ENCODE peak calls at places on chromosome 11, in ten cellular contexts. Q is activated effector memory CD4-positive, alpha-beta T cell treated with anti-CD3 and anti-CD28 coated beads, Interleukin-2, amount 50 U/mL, for 16 hours; R is A172; U is GM20000; S is HTR-8/SVneo; K is AG08395; G is stimulated activated CD4-positive, alpha-beta T cell treated with anti-CD3 and anti-CD28 coated beads, Interleukin-12 subunit alpha, Interleukin-12 subunit beta, amount 100 ng/mL, for 4 hours; N is stimulated activated naive B cell treated with anti-CD40 and anti-IgM and Interleukin-4, amounts not matched to agents 10 μg/mL and 1 μg/mL and 100 μg/mL, for 72 hours; M is EL; X is iPS-NIHi11. T is an unnamed sample.

GRCh38 chr11:61782841-61783240 is 9.6 kb downstream of the TMEM258 start:
- DNase-seq in Q (no peak), R (no peak), U (no peak), S (no peak), K (no peak), G (no peak), N (no peak), M (no peak), X (no peak), T (no peak)

GRCh38 chr11:94067010-94067409 is 45.9 kb downstream of the HEPHL1 start:
- DNase-seq in Q (no peak), R (no peak), U (no peak), S (no peak), K (no peak), G (no peak), N (no peak), M (no peak), X (no peak), T (no peak)

GRCh38 chr11:67354314-67355022 is 1.1 kb upstream of the POLD4 start:
- DNase-seq in Q (no peak), R (peak), U (peak), S (peak), K (peak), G (no peak), N (no peak), M (peak), X (no peak), T (no peak)

GRCh38 chr11:102552447-102553200 is 22.1 kb upstream of the MMP7 start:
- DNase-seq in Q (no peak), R (peak), U (no peak), S (peak), K (no peak), G (no peak), N (no peak), M (peak), X (no peak), T (no peak)

GRCh38 chr11:45264839-45265515 is 21.2 kb downstream of the SYT13 start:
- DNase-seq in Q (no peak), R (peak), U (no peak), S (peak), K (peak), G (no peak), N (no peak), M (peak), X (no peak), T (no peak)

GRCh38 chr11:44564198-44564597 is 1.3 kb upstream of the CD82 start:
- DNase-seq in Q (no peak), R (no peak), U (no peak), S (no peak), K (no peak), G (no peak), N (no peak), M (no peak), X (no peak), T (no peak)

GRCh38 chr11:79342686-79343085 is 98.1 kb downstream of the TENM4 start:
- DNase-seq in Q (no peak), R (no peak), U (no peak), S (no peak), K (no peak), G (no peak), N (no peak), M (no peak), X (no peak), T (no peak)

GRCh38 chr11:100396281-100396680 is 290.8 kb upstream of the ARHGAP42 start:
- DNase-seq in Q (no peak), R (no peak), U (no peak), S (no peak), K (no peak), G (no peak), N (no peak), M (no peak), X (no peak), T (no peak)

GRCh38 chr11:35632301-35632700 is 14.0 kb downstream of the FJX1 start:
- DNase-seq in Q (no peak), R (peak), U (no peak), S (no peak), K (peak), G (no peak), N (no peak), M (peak), X (no peak), T (no peak)

GRCh38 chr11:125293596-125293995 is 129.0 kb downstream of the PKNOX2 start:
- DNase-seq in Q (no peak), R (no peak), U (no peak), S (no peak), K (no peak), G (no peak), N (no peak), M (no peak), X (no peak), T (no peak)

GRCh38 chr11:28153586-28153985 is 45.4 kb downstream of the METTL15 start:
- DNase-seq in Q (no peak), R (no peak), U (no peak), S (no peak), K (no peak), G (no peak), N (no peak), M (peak), X (no peak), T (no peak)

GRCh38 chr11:78336877-78337553 is 80.6 kb downstream of the GAB2 start:
- DNase-seq in Q (no peak), R (peak), U (no peak), S (no peak), K (no peak), G (no peak), N (no peak), M (no peak), X (no peak), T (no peak)

GRCh38 chr11:92190535-92191206 is 33.9 kb upstream of the FAT3 start:
- DNase-seq in Q (no peak), R (no peak), U (no peak), S (no peak), K (no peak), G (no peak), N (no peak), M (no peak), X (no peak), T (no peak)

GRCh38 chr11:33965032-33965431 is 73.2 kb upstream of the LMO2 start:
- DNase-seq in Q (no peak), R (no peak), U (no peak), S (no peak), K (no peak), G (no peak), N (no peak), M (no peak), X (no peak), T (no peak)

GRCh38 chr11:76713499-76713898 is 43.0 kb upstream of the LRRC32 start:
- DNase-seq in Q (no peak), R (no peak), U (no peak), S (no peak), K (no peak), G (no peak), N (no peak), M (no peak), X (no peak), T (no peak)

GRCh38 chr11:134949716-134950115 is 537.7 kb upstream of the B3GAT1 start:
- DNase-seq in Q (no peak), R (no peak), U (no peak), S (no peak), K (peak), G (no peak), N (no peak), M (no peak), X (no peak), T (no peak)

GRCh38 chr11:113877673-113878060 is 2.3 kb upstream of the USP28 start:
- DNase-seq in Q (no peak), R (no peak), U (no peak), S (no peak), K (no peak), G (no peak), N (no peak), M (no peak), X (no peak), T (no peak)

GRCh38 chr11:115892016-115892415 is 387.8 kb upstream of the CADM1 start:
- DNase-seq in Q (no peak), R (peak), U (no peak), S (no peak), K (no peak), G (no peak), N (no peak), M (no peak), X (no peak), T (no peak)

GRCh38 chr11:105100206-105100605 is 39.4 kb downstream of the CARD18 start:
- DNase-seq in Q (peak), R (peak), U (no peak), S (no peak), K (no peak), G (no peak), N (no peak), M (no peak), X (no peak), T (no peak)

GRCh38 chr11:63609536-63609935 is 4.7 kb downstream of the PLAAT3 start:
- DNase-seq in Q (no peak), R (no peak), U (no peak), S (no peak), K (no peak), G (no peak), N (no peak), M (no peak), X (no peak), T (no peak)

GRCh38 chr11:107702109-107702660 is 9.7 kb downstream of the SLN start:
- DNase-seq in Q (no peak), R (no peak), U (no peak), S (no peak), K (no peak), G (no peak), N (no peak), M (no peak), X (no peak), T (no peak)

GRCh38 chr11:66159585-66159984 is 89.5 kb downstream of the PACS1 start:
- DNase-seq in Q (no peak), R (no peak), U (no peak), S (no peak), K (no peak), G (no peak), N (no peak), M (no peak), X (no peak), T (no peak)

GRCh38 chr11:44471603-44472002 is 93.9 kb upstream of the CD82 start:
- DNase-seq in Q (no peak), R (no peak), U (no peak), S (no peak), K (no peak), G (no peak), N (no peak), M (no peak), X (no peak), T (no peak)

GRCh38 chr11:108973402-108974119 is 308.7 kb downstream of the DDX10 start:
- DNase-seq in Q (no peak), R (peak), U (no peak), S (peak), K (peak), G (no peak), N (no peak), M (peak), X (no peak), T (no peak)

GRCh38 chr11:82683029-82683428 is 50.6 kb downstream of the FAM181B start:
- DNase-seq in Q (no peak), R (peak), U (no peak), S (no peak), K (no peak), G (no peak), N (no peak), M (no peak), X (no peak), T (no peak)

GRCh38 chr11:88059326-88059725 is 115.9 kb downstream of the RAB38 start:
- DNase-seq in Q (no peak), R (no peak), U (no peak), S (no peak), K (no peak), G (no peak), N (no peak), M (peak), X (no peak), T (no peak)

GRCh38 chr11:67158241-67158640 is 39.2 kb downstream of the KDM2A start:
- DNase-seq in Q (no peak), R (no peak), U (no peak), S (no peak), K (no peak), G (no peak), N (no peak), M (no peak), X (no peak), T (no peak)

GRCh38 chr11:96385187-96385586 is 4.5 kb downstream of the CCDC82 start:
- DNase-seq in Q (no peak), R (no peak), U (no peak), S (no peak), K (no peak), G (no peak), N (no peak), M (no peak), X (no peak), T (peak)